ENCODE peak calls at places on chromosomes 3 and 15, in ten cellular contexts. A is cardiac fibroblast; C is activated T-cell treated with anti-CD3 and anti-CD28 coated beads, Interleukin-2, amount 50 U/mL, for 72 hours; M is AG09319; R is left ventricle myocardium inferior; G is HS-5; D is fibroblast of mammary gland; J is T-helper 1 cell; U is NCI-H446 treated with DMSO at 0.1 percent for 48 hours; Z is memory B cell. S is an unnamed sample.

GRCh38 chr3:134372405-134373277 is 1.6 kb downstream of the AMOTL2 start:
- DNase-seq in J (no peak), D (no peak), R (no peak), M (no peak), A (no peak), C (no peak), U (no peak), G (no peak), Z (no peak), S (no peak)

GRCh38 chr3:140756240-140757016 is 78.6 kb downstream of the TRIM42 start:
- DNase-seq in D (no peak), G (no peak), J (peak; percentile 26), M (no peak), A (no peak), C (no peak), U (no peak), R (no peak), Z (no peak), S (no peak)

GRCh38 chr3:42043116-42043796 is 47.9 kb upstream of the TRAK1 start:
- DNase-seq in D (peak; percentile 81), J (no peak), M (no peak), R (peak; percentile 58), G (no peak), U (no peak), A (peak; percentile 96), C (no peak), Z (no peak), S (peak; percentile 28)

GRCh38 chr3:13041113-13041776 is 32.0 kb downstream of the IQSEC1 start:
- DNase-seq in C (no peak), D (no peak), R (no peak), A (no peak), U (no peak), M (no peak), Z (no peak), G (no peak), J (no peak), S (no peak)

GRCh38 chr3:131850223-131850622 is 184.6 kb downstream of the CPNE4 start:
- DNase-seq in D (no peak), U (no peak), A (no peak), C (no peak), M (no peak), G (no peak), J (no peak), Z (no peak), R (no peak), S (no peak)

GRCh38 chr3:133828576-133829309 is 23.1 kb downstream of the SRPRB start:
- DNase-seq in A (no peak), D (no peak), Z (no peak), U (peak; percentile 6), M (no peak), J (no peak), C (no peak), R (peak; percentile 53), G (no peak), S (no peak)

GRCh38 chr15:101439920-101440319 is 49.6 kb downstream of the PCSK6 start:
- DNase-seq in D (peak; percentile 80), Z (no peak), J (no peak), C (no peak), U (no peak), R (no peak), M (peak; percentile 57), A (peak; percentile 80), G (peak; percentile 59), S (no peak)

GRCh38 chr3:197216169-197216860 is 82.1 kb downstream of the DLG1 start:
- DNase-seq in M (no peak), A (peak; percentile 69), R (no peak), C (no peak), G (peak; percentile 66), Z (no peak), D (peak; percentile 81), J (no peak), U (peak; percentile 67), S (no peak)

GRCh38 chr3:184332370-184333090 is 4.9 kb upstream of the FAM131A start:
- DNase-seq in R (no peak), D (peak; percentile 89), C (no peak), M (no peak), U (no peak), Z (no peak), J (no peak), A (peak; percentile 88), G (peak; percentile 88), S (no peak)

GRCh38 chr15:77030042-77030927 is 35.4 kb downstream of the PSTPIP1 start:
- DNase-seq in R (no peak), M (no peak), A (no peak), G (no peak), U (no peak), D (no peak), Z (no peak), C (no peak), J (no peak), S (peak; percentile 74)

GRCh38 chr3:143832433-143832832 is 15.8 kb downstream of the SLC9A9 start:
- DNase-seq in M (no peak), A (no peak), Z (no peak), G (no peak), U (no peak), J (no peak), D (peak; percentile 61), C (no peak), R (no peak), S (no peak)

GRCh38 chr3:196778755-196779154 is 39.1 kb downstream of the PAK2 start:
- DNase-seq in G (peak; percentile 60), J (no peak), R (no peak), D (peak; percentile 79), U (no peak), Z (no peak), C (no peak), M (peak; percentile 50), A (peak; percentile 68), S (no peak)

GRCh38 chr3:161818106-161818505 is 321.5 kb downstream of the OTOL1 start:
- DNase-seq in A (no peak), Z (no peak), R (no peak), J (no peak), U (no peak), D (no peak), G (no peak), M (no peak), C (no peak), S (no peak)

GRCh38 chr15:63995789-63996188 is 50.5 kb downstream of the DAPK2 start:
- DNase-seq in M (no peak), C (no peak), A (no peak), U (no peak), R (no peak), D (no peak), G (no peak), Z (no peak), J (no peak), S (no peak)

GRCh38 chr15:87348746-87349145 is 907.8 kb downstream of the NTRK3 start:
- DNase-seq in D (peak; percentile 28), M (no peak), Z (no peak), J (no peak), U (no peak), G (peak; percentile 53), C (no peak), R (no peak), A (peak; percentile 13), S (no peak)

GRCh38 chr3:134652409-134652831 is 1.6 kb upstream of the KY start:
- DNase-seq in R (no peak), C (no peak), G (no peak), A (peak; percentile 46), D (peak; percentile 72), M (no peak), Z (no peak), J (no peak), U (no peak), S (no peak)

GRCh38 chr15:31483924-31484368 is 157.3 kb downstream of the KLF13 start:
- DNase-seq in M (no peak), U (no peak), J (peak; percentile 37), Z (no peak), G (no peak), R (no peak), C (peak; percentile 55), A (no peak), D (no peak), S (no peak)

GRCh38 chr3:113890256-113890900 is 51.8 kb downstream of the GRAMD1C start:
- DNase-seq in D (no peak), J (no peak), U (no peak), C (no peak), R (no peak), M (no peak), A (no peak), G (no peak), Z (no peak), S (no peak)

GRCh38 chr15:75452968-75453702 is 1.6 kb upstream of the SIN3A start:
- DNase-seq in J (peak; percentile 52), Z (peak; percentile 43), C (peak; percentile 74), U (no peak), D (peak; percentile 21), M (no peak), A (peak; percentile 28), R (peak; percentile 41), G (no peak), S (peak; percentile 35)

GRCh38 chr15:85298941-85299340 is 81.5 kb upstream of the AKAP13 start:
- DNase-seq in G (no peak), U (no peak), A (no peak), J (no peak), R (no peak), M (no peak), D (no peak), C (no peak), Z (no peak), S (no peak)

GRCh38 chr15:81275711-81276417 is 48.1 kb downstream of the STARD5 start:
- DNase-seq in M (peak; percentile 29), D (peak; percentile 37), R (no peak), U (no peak), G (no peak), J (no peak), A (peak; percentile 78), C (no peak), Z (no peak), S (no peak)

GRCh38 chr15:36468746-36469145 is 110.7 kb upstream of the CDIN1 start:
- DNase-seq in D (peak; percentile 63), U (no peak), G (peak; percentile 29), R (peak; percentile 15), J (no peak), M (peak; percentile 49), C (no peak), Z (no peak), A (peak; percentile 72), S (no peak)

GRCh38 chr3:94249491-94250079 is 186.7 kb downstream of the NSUN3 start:
- DNase-seq in A (peak; percentile 74), C (peak; percentile 73), U (peak; percentile 28), J (peak; percentile 38), D (peak; percentile 78), G (peak; percentile 46), Z (peak; percentile 42), M (peak; percentile 15), R (peak; percentile 31), S (peak; percentile 18)